ENCODE peak calls at places on chromosomes 12 and 14, in five cellular contexts. O, B, J, N and D are unnamed samples.

GRCh38 chr12:49389092-49389703 is 21.9 kb downstream of the SPATS2 start:
- DNase-seq in B (peak), O (peak), N (peak), J (peak), D (peak)

GRCh38 chr12:88044035-88044434 is 14.8 kb upstream of the C12orf50 start:
- DNase-seq in B (no peak), O (no peak), N (no peak), J (no peak), D (no peak)

GRCh38 chr12:46473634-46474201 is 101.1 kb upstream of the SLC38A2 start:
- DNase-seq in N (no peak), J (no peak), O (no peak), B (no peak), D (peak)

GRCh38 chr14:68896132-68896531 is 83.0 kb downstream of the ACTN1 start:
- DNase-seq in O (no peak), B (no peak), J (no peak), N (no peak), D (no peak)

GRCh38 chr12:112018571-112019237 is 5.5 kb downstream of the ERP29 start:
- DNase-seq in B (no peak), J (no peak), N (no peak), O (no peak), D (no peak)

GRCh38 chr12:10069099-10069498 is 29.7 kb downstream of the CLEC1A start:
- DNase-seq in J (no peak), O (no peak), B (no peak), N (no peak), D (no peak)

GRCh38 chr12:12943589-12944260 is 8.2 kb downstream of the GPRC5D start:
- DNase-seq in B (no peak), O (no peak), N (no peak), J (no peak), D (no peak)

GRCh38 chr12:42450248-42450647 is 124.3 kb downstream of the PPHLN1 start:
- DNase-seq in B (no peak), J (no peak), N (no peak), O (no peak), D (no peak)

GRCh38 chr14:69008411-69008810 is 29.3 kb upstream of the ACTN1 start:
- DNase-seq in B (no peak), N (no peak), O (no peak), J (peak), D (no peak)

GRCh38 chr12:54217774-54218221 is 29.0 kb upstream of the SMUG1 start:
- DNase-seq in B (no peak), J (no peak), N (no peak), O (no peak), D (peak)